ENCODE peak calls at places on chromosomes 16 and 17, in eight cellular contexts. G, K, H, T, W, E, D and Q are unnamed samples.

GRCh38 chr17:2508035-2508434 is 3.7 kb downstream of the METTL16 start:
- DNase-seq in H (no peak), T (no peak), G (no peak), W (no peak), D (no peak), E (no peak), K (no peak), Q (no peak)

GRCh38 chr17:918102-918740 is 61.4 kb downstream of the NXN start:
- DNase-seq in K (no peak), W (no peak), H (no peak), G (peak; percentile 22), E (no peak), D (no peak), T (no peak), Q (no peak)

GRCh38 chr16:10828851-10829331 is 10.3 kb upstream of the TVP23A start:
- DNase-seq in D (peak; percentile 30), W (no peak), G (peak; percentile 90), E (no peak), T (no peak), H (peak; percentile 82), K (peak; percentile 87), Q (peak; percentile 97)

GRCh38 chr17:50423553-50424159 is 2.4 kb upstream of the ACSF2 start:
- DNase-seq in T (no peak), W (no peak), K (peak; percentile 66), H (no peak), G (no peak), E (peak; percentile 77), D (peak; percentile 32), Q (no peak)

GRCh38 chr17:50149099-50149424 is 1.4 kb downstream of the PPP1R9B start:
- DNase-seq in G (no peak), H (no peak), T (no peak), E (no peak), K (no peak), W (no peak), D (no peak), Q (no peak)

GRCh38 chr17:17758443-17758842 is 77.2 kb downstream of the RAI1 start:
- DNase-seq in T (no peak), W (no peak), D (no peak), H (no peak), G (no peak), E (no peak), K (no peak), Q (no peak)

GRCh38 chr16:72434159-72434558 is 262.2 kb upstream of the PMFBP1 start:
- DNase-seq in K (no peak), T (no peak), E (peak; percentile 43), H (no peak), D (peak; percentile 24), W (no peak), G (no peak), Q (no peak)

GRCh38 chr16:14302399-14303181 is 231.5 kb downstream of the MRTFB start:
- DNase-seq in W (no peak), K (no peak), E (no peak), H (peak; percentile 85), G (peak; percentile 78), D (peak; percentile 72), T (no peak), Q (no peak)

GRCh38 chr16:54282202-54282922 is 4.2 kb downstream of the IRX3 start:
- DNase-seq in H (peak; percentile 55), G (no peak), T (no peak), W (no peak), K (peak; percentile 71), D (peak; percentile 81), E (peak; percentile 15), Q (peak; percentile 71)

GRCh38 chr16:87267566-87267965 is 49.6 kb downstream of the C16orf95 start:
- DNase-seq in H (no peak), T (no peak), K (no peak), G (no peak), D (no peak), W (no peak), E (no peak), Q (no peak)

GRCh38 chr17:45824901-45825492 is 19.7 kb upstream of the SPPL2C start:
- DNase-seq in E (no peak), H (no peak), T (no peak), G (no peak), K (no peak), D (no peak), W (no peak), Q (no peak)

GRCh38 chr17:79813826-79814623 is 17.1 kb upstream of the CBX8 start:
- DNase-seq in W (no peak), E (no peak), D (peak; percentile 69), H (peak; percentile 90), G (no peak), T (no peak), K (no peak), Q (no peak)

GRCh38 chr16:72317378-72317777 is 145.4 kb upstream of the PMFBP1 start:
- DNase-seq in D (no peak), W (no peak), T (no peak), H (no peak), K (no peak), E (no peak), G (no peak), Q (no peak)

GRCh38 chr16:1316033-1316405 is 6.6 kb downstream of the UBE2I start:
- DNase-seq in E (no peak), G (no peak), W (no peak), D (no peak), K (no peak), H (no peak), T (no peak), Q (no peak)

GRCh38 chr16:1318268-1318545 is 8.8 kb downstream of the UBE2I start:
- DNase-seq in W (no peak), H (no peak), T (no peak), K (no peak), G (no peak), E (no peak), D (no peak), Q (no peak)

GRCh38 chr16:1319041-1319440 is 9.6 kb downstream of the UBE2I start:
- DNase-seq in E (no peak), D (no peak), H (no peak), G (no peak), W (no peak), K (no peak), T (no peak), Q (no peak)

GRCh38 chr16:1315081-1316032 is 5.9 kb downstream of the UBE2I start:
- DNase-seq in E (no peak), K (no peak), D (no peak), W (no peak), G (no peak), H (no peak), T (no peak), Q (no peak)

GRCh38 chr16:1317479-1318267 is 8.2 kb downstream of the UBE2I start:
- DNase-seq in G (no peak), E (no peak), H (no peak), W (no peak), K (no peak), D (no peak), T (no peak), Q (no peak)
- TF ChIP-seq POLR2AphosphoS5 in G (peak; percentile 67), E (no peak), H (no peak), W (no peak), K (no peak), D (no peak), T (peak; percentile 28), Q (no peak)

DNA sequence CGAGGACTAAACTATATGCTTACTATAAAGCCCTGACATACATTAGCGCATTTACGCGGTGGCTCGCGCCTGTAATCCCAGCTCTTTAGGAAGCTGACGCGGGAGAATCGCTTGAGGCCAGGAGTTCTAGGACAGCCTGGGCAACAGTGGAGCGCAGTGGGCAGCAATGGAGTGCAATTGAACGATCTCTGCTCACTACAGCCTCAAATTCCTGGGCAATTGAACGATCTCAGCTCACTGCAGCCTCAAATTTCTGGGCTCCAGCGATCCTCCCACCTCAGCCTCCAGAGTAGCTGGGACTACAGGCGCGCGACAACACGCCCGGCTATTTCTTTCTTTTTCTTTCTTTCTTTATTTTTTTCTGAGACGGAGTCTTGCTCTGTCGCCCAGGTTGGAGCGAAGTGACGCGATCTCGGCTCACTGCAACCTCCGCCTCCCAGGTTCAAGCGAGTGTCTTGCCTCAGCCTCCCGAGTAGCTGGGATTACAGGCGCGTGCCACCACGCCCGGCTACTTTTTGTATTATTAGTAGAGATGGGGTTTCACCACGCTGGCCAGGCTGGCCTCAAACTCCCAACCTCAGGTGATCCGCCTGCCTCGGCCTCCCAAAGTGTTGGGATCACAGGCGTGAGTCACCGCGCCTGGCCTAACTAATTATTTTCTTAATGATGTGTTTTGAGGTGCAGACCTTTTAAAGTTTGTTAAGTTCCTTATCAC is 506 bp upstream of the COG7 start:
- DNase-seq in E (no peak), T (no peak), G (no peak), H (no peak), K (no peak), W (no peak), D (no peak), Q (no peak)
- H3K27ac ChIP-seq in E (peak overlapping the region; percentile 84), T (no peak overlapping the region), G (no peak overlapping the region), H (no peak overlapping the region), K (no peak overlapping the region), W (peak overlapping the region; percentile 77), D (no peak overlapping the region), Q (no peak overlapping the region)

GRCh38 chr17:58785097-58785496 is 29.4 kb downstream of the PPM1E start:
- DNase-seq in H (no peak), E (no peak), D (no peak), G (no peak), W (no peak), T (no peak), K (no peak), Q (no peak)
- H3K4me3 ChIP-seq in H (no peak overlapping the region), E (no peak overlapping the region), D (no peak overlapping the region), G (no peak overlapping the region), W (no peak overlapping the region), T (no peak overlapping the region), K (no peak overlapping the region), Q (no peak overlapping the region)

GRCh38 chr17:19705771-19706770 is 10.3 kb downstream of the SLC47A2 start:
- DNase-seq in K (no peak), H (no peak), E (no peak), D (no peak), T (no peak), G (no peak), W (no peak), Q (no peak)

GRCh38 chr17:19706791-19707727 is 9.3 kb downstream of the SLC47A2 start:
- DNase-seq in W (no peak), H (no peak), G (no peak), E (no peak), T (no peak), K (peak; percentile 83), D (no peak), Q (no peak)

GRCh38 chr17:19708431-19709175 is 7.8 kb downstream of the SLC47A2 start:
- DNase-seq in E (no peak), T (no peak), W (no peak), D (no peak), H (no peak), K (no peak), G (no peak), Q (no peak)

GRCh38 chr17:19709841-19710240 is 6.5 kb downstream of the SLC47A2 start:
- DNase-seq in G (no peak), D (no peak), K (no peak), H (no peak), W (no peak), E (no peak), T (no peak), Q (no peak)

DNA sequence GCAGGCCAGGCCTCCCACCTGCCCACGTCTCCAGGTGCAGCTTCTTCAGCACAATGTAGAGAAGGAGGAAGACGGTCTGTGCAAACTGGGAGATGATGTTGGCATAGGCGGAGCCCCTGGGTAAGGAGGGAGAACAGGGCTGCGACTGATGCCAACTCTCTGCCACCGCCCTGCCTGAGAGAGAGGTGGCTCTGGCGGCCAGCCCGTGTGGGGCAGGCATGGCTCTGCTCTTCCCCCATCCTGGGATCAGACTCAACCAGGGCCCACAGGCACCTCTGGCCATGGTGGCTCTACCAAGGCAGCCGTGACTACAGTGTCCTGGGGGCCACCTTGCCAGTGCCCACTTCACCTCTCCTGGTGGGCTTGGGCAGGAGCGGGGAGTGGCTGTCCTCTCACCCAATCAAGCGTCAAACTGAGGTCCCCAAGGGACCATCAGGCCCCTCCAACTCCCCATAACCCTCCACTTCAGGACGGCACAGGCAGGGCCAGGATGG is 8.6 kb downstream of the SLC47A2 start:
- DNase-seq in D (no peak), W (no peak), H (no peak), E (no peak), G (no peak), K (peak; percentile 80), T (no peak), Q (no peak)
- TF ChIP-seq POLR2AphosphoS5 in D (no peak), W (no peak), H (no peak), E (no peak), G (no peak), K (peak; percentile 59), T (no peak), Q (no peak)